ENCODE peak calls at places on chromosomes 3 and 15, in eight cellular contexts. One of them, this sample, is unnamed.

GRCh38 chr3:117754058-117754457 is 1044.5 kb downstream of the TUSC7 start:
- DNase-seq in activated T-helper 1 cell treated with anti-CD3 and anti-CD28 coated beads, Interleukin-12 subunit alpha, Interleukin-12 subunit beta, Interleukin-2, Interleukin-4 antibody, amounts not matched to agents 30 ng/mL and 10 ng/mL and 1 ng/mL, durations not matched to agents 14 hours and 24 hours and 36 hours: no peak
- DNase-seq in T-helper 1 cell: no peak
- DNase-seq in endothelial cell: no peak
- DNase-seq in AG09319: no peak
- DNase-seq in right cardiac atrium: no peak
- DNase-seq in stimulated activated CD4-positive, alpha-beta T cell treated with anti-CD3 and anti-CD28 coated beads, TNF-alpha, amount 100 ng/mL, for 4 hours: no peak
- DNase-seq in AML-193: no peak
- DNase-seq in this sample: no peak

GRCh38 chr3:50656417-50657195 is 18.1 kb upstream of the DOCK3 start:
- DNase-seq in stimulated activated CD4-positive, alpha-beta T cell treated with anti-CD3 and anti-CD28 coated beads, TNF-alpha, amount 100 ng/mL, for 4 hours: no peak
- DNase-seq in right cardiac atrium: no peak
- DNase-seq in endothelial cell: no peak
- DNase-seq in activated T-helper 1 cell treated with anti-CD3 and anti-CD28 coated beads, Interleukin-12 subunit alpha, Interleukin-12 subunit beta, Interleukin-2, Interleukin-4 antibody, amounts not matched to agents 30 ng/mL and 10 ng/mL and 1 ng/mL, durations not matched to agents 14 hours and 24 hours and 36 hours: no peak
- DNase-seq in AML-193: no peak
- DNase-seq in AG09319: no peak
- DNase-seq in T-helper 1 cell: no peak
- DNase-seq in this sample: no peak

GRCh38 chr3:155070932-155071387 is 9.2 kb upstream of the MME start:
- DNase-seq in stimulated activated CD4-positive, alpha-beta T cell treated with anti-CD3 and anti-CD28 coated beads, TNF-alpha, amount 100 ng/mL, for 4 hours: no peak
- DNase-seq in activated T-helper 1 cell treated with anti-CD3 and anti-CD28 coated beads, Interleukin-12 subunit alpha, Interleukin-12 subunit beta, Interleukin-2, Interleukin-4 antibody, amounts not matched to agents 30 ng/mL and 10 ng/mL and 1 ng/mL, durations not matched to agents 14 hours and 24 hours and 36 hours: no peak
- DNase-seq in right cardiac atrium: no peak
- DNase-seq in T-helper 1 cell: no peak
- DNase-seq in endothelial cell: no peak
- DNase-seq in AML-193: no peak
- DNase-seq in AG09319: peak; percentile 91
- DNase-seq in this sample: no peak

GRCh38 chr3:134437211-134437752 is 48.5 kb downstream of the ANAPC13 start:
- DNase-seq in activated T-helper 1 cell treated with anti-CD3 and anti-CD28 coated beads, Interleukin-12 subunit alpha, Interleukin-12 subunit beta, Interleukin-2, Interleukin-4 antibody, amounts not matched to agents 30 ng/mL and 10 ng/mL and 1 ng/mL, durations not matched to agents 14 hours and 24 hours and 36 hours: no peak
- DNase-seq in T-helper 1 cell: no peak
- DNase-seq in AG09319: no peak
- DNase-seq in right cardiac atrium: no peak
- DNase-seq in endothelial cell: no peak
- DNase-seq in stimulated activated CD4-positive, alpha-beta T cell treated with anti-CD3 and anti-CD28 coated beads, TNF-alpha, amount 100 ng/mL, for 4 hours: no peak
- DNase-seq in AML-193: no peak
- DNase-seq in this sample: no peak

GRCh38 chr15:87267798-87268197 is 988.7 kb downstream of the NTRK3 start:
- DNase-seq in right cardiac atrium: no peak
- DNase-seq in AG09319: no peak
- DNase-seq in T-helper 1 cell: no peak
- DNase-seq in AML-193: no peak
- DNase-seq in stimulated activated CD4-positive, alpha-beta T cell treated with anti-CD3 and anti-CD28 coated beads, TNF-alpha, amount 100 ng/mL, for 4 hours: no peak
- DNase-seq in activated T-helper 1 cell treated with anti-CD3 and anti-CD28 coated beads, Interleukin-12 subunit alpha, Interleukin-12 subunit beta, Interleukin-2, Interleukin-4 antibody, amounts not matched to agents 30 ng/mL and 10 ng/mL and 1 ng/mL, durations not matched to agents 14 hours and 24 hours and 36 hours: no peak
- DNase-seq in endothelial cell: no peak
- DNase-seq in this sample: no peak

GRCh38 chr15:96254168-96254567 is 76.3 kb upstream of the NR2F2 start:
- DNase-seq in AML-193: no peak
- DNase-seq in stimulated activated CD4-positive, alpha-beta T cell treated with anti-CD3 and anti-CD28 coated beads, TNF-alpha, amount 100 ng/mL, for 4 hours: no peak
- DNase-seq in right cardiac atrium: no peak
- DNase-seq in AG09319: no peak
- DNase-seq in endothelial cell: no peak
- DNase-seq in activated T-helper 1 cell treated with anti-CD3 and anti-CD28 coated beads, Interleukin-12 subunit alpha, Interleukin-12 subunit beta, Interleukin-2, Interleukin-4 antibody, amounts not matched to agents 30 ng/mL and 10 ng/mL and 1 ng/mL, durations not matched to agents 14 hours and 24 hours and 36 hours: no peak
- DNase-seq in T-helper 1 cell: no peak
- DNase-seq in this sample: no peak

GRCh38 chr3:72896996-72897757 is 9.3 kb downstream of the GXYLT2 start:
- DNase-seq in activated T-helper 1 cell treated with anti-CD3 and anti-CD28 coated beads, Interleukin-12 subunit alpha, Interleukin-12 subunit beta, Interleukin-2, Interleukin-4 antibody, amounts not matched to agents 30 ng/mL and 10 ng/mL and 1 ng/mL, durations not matched to agents 14 hours and 24 hours and 36 hours: no peak
- DNase-seq in endothelial cell: no peak
- DNase-seq in AML-193: no peak
- DNase-seq in T-helper 1 cell: no peak
- DNase-seq in right cardiac atrium: no peak
- DNase-seq in AG09319: no peak
- DNase-seq in stimulated activated CD4-positive, alpha-beta T cell treated with anti-CD3 and anti-CD28 coated beads, TNF-alpha, amount 100 ng/mL, for 4 hours: no peak
- DNase-seq in this sample: no peak

GRCh38 chr3:13111874-13112520 is 38.8 kb upstream of the IQSEC1 start:
- DNase-seq in right cardiac atrium: no peak
- DNase-seq in endothelial cell: no peak
- DNase-seq in AML-193: no peak
- DNase-seq in AG09319: no peak
- DNase-seq in stimulated activated CD4-positive, alpha-beta T cell treated with anti-CD3 and anti-CD28 coated beads, TNF-alpha, amount 100 ng/mL, for 4 hours: no peak
- DNase-seq in T-helper 1 cell: no peak
- DNase-seq in activated T-helper 1 cell treated with anti-CD3 and anti-CD28 coated beads, Interleukin-12 subunit alpha, Interleukin-12 subunit beta, Interleukin-2, Interleukin-4 antibody, amounts not matched to agents 30 ng/mL and 10 ng/mL and 1 ng/mL, durations not matched to agents 14 hours and 24 hours and 36 hours: no peak
- DNase-seq in this sample: peak; percentile 66

GRCh38 chr3:31132132-31132769 is 237.8 kb upstream of the GADL1 start:
- DNase-seq in T-helper 1 cell: no peak
- DNase-seq in stimulated activated CD4-positive, alpha-beta T cell treated with anti-CD3 and anti-CD28 coated beads, TNF-alpha, amount 100 ng/mL, for 4 hours: no peak
- DNase-seq in endothelial cell: peak; percentile 5
- DNase-seq in right cardiac atrium: no peak
- DNase-seq in AML-193: peak; percentile 14
- DNase-seq in AG09319: no peak
- DNase-seq in activated T-helper 1 cell treated with anti-CD3 and anti-CD28 coated beads, Interleukin-12 subunit alpha, Interleukin-12 subunit beta, Interleukin-2, Interleukin-4 antibody, amounts not matched to agents 30 ng/mL and 10 ng/mL and 1 ng/mL, durations not matched to agents 14 hours and 24 hours and 36 hours: no peak
- DNase-seq in this sample: no peak

GRCh38 chr15:53586815-53587214 is 172.6 kb downstream of the WDR72 start:
- DNase-seq in AG09319: no peak
- DNase-seq in stimulated activated CD4-positive, alpha-beta T cell treated with anti-CD3 and anti-CD28 coated beads, TNF-alpha, amount 100 ng/mL, for 4 hours: no peak
- DNase-seq in endothelial cell: peak; percentile 85
- DNase-seq in right cardiac atrium: peak; percentile 63
- DNase-seq in AML-193: peak; percentile 16
- DNase-seq in activated T-helper 1 cell treated with anti-CD3 and anti-CD28 coated beads, Interleukin-12 subunit alpha, Interleukin-12 subunit beta, Interleukin-2, Interleukin-4 antibody, amounts not matched to agents 30 ng/mL and 10 ng/mL and 1 ng/mL, durations not matched to agents 14 hours and 24 hours and 36 hours: no peak
- DNase-seq in T-helper 1 cell: no peak
- DNase-seq in this sample: no peak

GRCh38 chr3:183192650-183193300 is 30.2 kb upstream of the LAMP3 start:
- DNase-seq in activated T-helper 1 cell treated with anti-CD3 and anti-CD28 coated beads, Interleukin-12 subunit alpha, Interleukin-12 subunit beta, Interleukin-2, Interleukin-4 antibody, amounts not matched to agents 30 ng/mL and 10 ng/mL and 1 ng/mL, durations not matched to agents 14 hours and 24 hours and 36 hours: no peak
- DNase-seq in AML-193: no peak
- DNase-seq in right cardiac atrium: no peak
- DNase-seq in endothelial cell: no peak
- DNase-seq in T-helper 1 cell: no peak
- DNase-seq in AG09319: no peak
- DNase-seq in stimulated activated CD4-positive, alpha-beta T cell treated with anti-CD3 and anti-CD28 coated beads, TNF-alpha, amount 100 ng/mL, for 4 hours: no peak
- DNase-seq in this sample: no peak

GRCh38 chr3:194312186-194312742 is 38.9 kb downstream of the CPN2 start:
- DNase-seq in T-helper 1 cell: no peak
- DNase-seq in AG09319: no peak
- DNase-seq in right cardiac atrium: no peak
- DNase-seq in activated T-helper 1 cell treated with anti-CD3 and anti-CD28 coated beads, Interleukin-12 subunit alpha, Interleukin-12 subunit beta, Interleukin-2, Interleukin-4 antibody, amounts not matched to agents 30 ng/mL and 10 ng/mL and 1 ng/mL, durations not matched to agents 14 hours and 24 hours and 36 hours: no peak
- DNase-seq in stimulated activated CD4-positive, alpha-beta T cell treated with anti-CD3 and anti-CD28 coated beads, TNF-alpha, amount 100 ng/mL, for 4 hours: no peak
- DNase-seq in AML-193: no peak
- DNase-seq in endothelial cell: no peak
- DNase-seq in this sample: no peak

GRCh38 chr3:72143322-72143721 is 358.4 kb upstream of the PROK2 start:
- DNase-seq in T-helper 1 cell: no peak
- DNase-seq in activated T-helper 1 cell treated with anti-CD3 and anti-CD28 coated beads, Interleukin-12 subunit alpha, Interleukin-12 subunit beta, Interleukin-2, Interleukin-4 antibody, amounts not matched to agents 30 ng/mL and 10 ng/mL and 1 ng/mL, durations not matched to agents 14 hours and 24 hours and 36 hours: no peak
- DNase-seq in AG09319: no peak
- DNase-seq in stimulated activated CD4-positive, alpha-beta T cell treated with anti-CD3 and anti-CD28 coated beads, TNF-alpha, amount 100 ng/mL, for 4 hours: no peak
- DNase-seq in AML-193: no peak
- DNase-seq in endothelial cell: no peak
- DNase-seq in right cardiac atrium: no peak
- DNase-seq in this sample: no peak

GRCh38 chr3:42692667-42693529 is 7.6 kb downstream of the KLHL40 start:
- DNase-seq in T-helper 1 cell: no peak
- DNase-seq in stimulated activated CD4-positive, alpha-beta T cell treated with anti-CD3 and anti-CD28 coated beads, TNF-alpha, amount 100 ng/mL, for 4 hours: no peak
- DNase-seq in AG09319: no peak
- DNase-seq in right cardiac atrium: no peak
- DNase-seq in activated T-helper 1 cell treated with anti-CD3 and anti-CD28 coated beads, Interleukin-12 subunit alpha, Interleukin-12 subunit beta, Interleukin-2, Interleukin-4 antibody, amounts not matched to agents 30 ng/mL and 10 ng/mL and 1 ng/mL, durations not matched to agents 14 hours and 24 hours and 36 hours: no peak
- DNase-seq in AML-193: no peak
- DNase-seq in endothelial cell: no peak
- DNase-seq in this sample: no peak

GRCh38 chr3:48891606-48892005 is 7.1 kb downstream of the SLC25A20 start:
- DNase-seq in AML-193: no peak
- DNase-seq in AG09319: no peak
- DNase-seq in activated T-helper 1 cell treated with anti-CD3 and anti-CD28 coated beads, Interleukin-12 subunit alpha, Interleukin-12 subunit beta, Interleukin-2, Interleukin-4 antibody, amounts not matched to agents 30 ng/mL and 10 ng/mL and 1 ng/mL, durations not matched to agents 14 hours and 24 hours and 36 hours: no peak
- DNase-seq in right cardiac atrium: no peak
- DNase-seq in endothelial cell: no peak
- DNase-seq in stimulated activated CD4-positive, alpha-beta T cell treated with anti-CD3 and anti-CD28 coated beads, TNF-alpha, amount 100 ng/mL, for 4 hours: no peak
- DNase-seq in T-helper 1 cell: no peak
- DNase-seq in this sample: no peak

GRCh38 chr3:134462236-134463059 is 23.3 kb downstream of the ANAPC13 start:
- DNase-seq in T-helper 1 cell: no peak
- DNase-seq in endothelial cell: no peak
- DNase-seq in activated T-helper 1 cell treated with anti-CD3 and anti-CD28 coated beads, Interleukin-12 subunit alpha, Interleukin-12 subunit beta, Interleukin-2, Interleukin-4 antibody, amounts not matched to agents 30 ng/mL and 10 ng/mL and 1 ng/mL, durations not matched to agents 14 hours and 24 hours and 36 hours: no peak
- DNase-seq in stimulated activated CD4-positive, alpha-beta T cell treated with anti-CD3 and anti-CD28 coated beads, TNF-alpha, amount 100 ng/mL, for 4 hours: no peak
- DNase-seq in AML-193: no peak
- DNase-seq in right cardiac atrium: no peak
- DNase-seq in AG09319: peak; percentile 68
- DNase-seq in this sample: no peak

GRCh38 chr3:167078070-167078622 is 302.0 kb downstream of the ZBBX start:
- DNase-seq in AG09319: no peak
- DNase-seq in right cardiac atrium: no peak
- DNase-seq in AML-193: no peak
- DNase-seq in stimulated activated CD4-positive, alpha-beta T cell treated with anti-CD3 and anti-CD28 coated beads, TNF-alpha, amount 100 ng/mL, for 4 hours: no peak
- DNase-seq in endothelial cell: no peak
- DNase-seq in activated T-helper 1 cell treated with anti-CD3 and anti-CD28 coated beads, Interleukin-12 subunit alpha, Interleukin-12 subunit beta, Interleukin-2, Interleukin-4 antibody, amounts not matched to agents 30 ng/mL and 10 ng/mL and 1 ng/mL, durations not matched to agents 14 hours and 24 hours and 36 hours: no peak
- DNase-seq in T-helper 1 cell: no peak
- DNase-seq in this sample: no peak

GRCh38 chr3:169432692-169433432 is 230.7 kb downstream of the MECOM start:
- DNase-seq in endothelial cell: no peak
- DNase-seq in stimulated activated CD4-positive, alpha-beta T cell treated with anti-CD3 and anti-CD28 coated beads, TNF-alpha, amount 100 ng/mL, for 4 hours: no peak
- DNase-seq in AML-193: no peak
- DNase-seq in T-helper 1 cell: no peak
- DNase-seq in activated T-helper 1 cell treated with anti-CD3 and anti-CD28 coated beads, Interleukin-12 subunit alpha, Interleukin-12 subunit beta, Interleukin-2, Interleukin-4 antibody, amounts not matched to agents 30 ng/mL and 10 ng/mL and 1 ng/mL, durations not matched to agents 14 hours and 24 hours and 36 hours: no peak
- DNase-seq in AG09319: no peak
- DNase-seq in right cardiac atrium: no peak
- DNase-seq in this sample: no peak